ENCODE peak calls at places on chromosomes 11 and 22, in five cellular contexts. I is sigmoid colon, B is PC-3, O is coronary artery, N is neural progenitor cell. D is an unnamed sample.

GRCh38 chr22:37481347-37481907 is 4.8 kb downstream of the MFNG start:
- DNase-seq in I (no peak), B (no peak), O (no peak), N (no peak), D (no peak)

GRCh38 chr11:44408141-44408540 is 98.2 kb upstream of the ALX4 start:
- DNase-seq in I (no peak), B (no peak), O (no peak), N (no peak), D (no peak)

GRCh38 chr11:34263462-34264186 is 94.2 kb downstream of the ABTB2 start:
- DNase-seq in I (peak), B (peak), O (no peak), N (no peak), D (peak)

GRCh38 chr11:1262172-1263006 is 39.5 kb downstream of the MUC5B start:
- DNase-seq in I (peak), B (peak), O (peak), N (peak), D (peak)

GRCh38 chr11:111531687-111532364 is 8.7 kb upstream of the LAYN start:
- DNase-seq in I (no peak), B (peak), O (no peak), N (no peak), D (peak)

GRCh38 chr11:70371241-70371640 is 27.1 kb upstream of the CTTN start:
- DNase-seq in I (no peak), B (no peak), O (no peak), N (no peak), D (no peak)

GRCh38 chr22:38751422-38752346 is 4.1 kb downstream of the SUN2 start:
- DNase-seq in I (no peak), B (no peak), O (no peak), N (no peak), D (no peak)

GRCh38 chr11:79139900-79140299 is 300.9 kb downstream of the TENM4 start:
- DNase-seq in I (no peak), B (no peak), O (no peak), N (peak), D (no peak)

GRCh38 chr11:108818971-108819370 is 154.1 kb downstream of the DDX10 start:
- DNase-seq in I (no peak), B (no peak), O (no peak), N (no peak), D (no peak)

GRCh38 chr11:64437426-64437825 is 78.5 kb downstream of the RPS6KA4 start:
- DNase-seq in I (peak), B (no peak), O (no peak), N (no peak), D (peak)

GRCh38 chr22:42841444-42841843 is 15.6 kb downstream of the ARFGAP3 start:
- DNase-seq in I (no peak), B (no peak), O (no peak), N (no peak), D (no peak)

DNA sequence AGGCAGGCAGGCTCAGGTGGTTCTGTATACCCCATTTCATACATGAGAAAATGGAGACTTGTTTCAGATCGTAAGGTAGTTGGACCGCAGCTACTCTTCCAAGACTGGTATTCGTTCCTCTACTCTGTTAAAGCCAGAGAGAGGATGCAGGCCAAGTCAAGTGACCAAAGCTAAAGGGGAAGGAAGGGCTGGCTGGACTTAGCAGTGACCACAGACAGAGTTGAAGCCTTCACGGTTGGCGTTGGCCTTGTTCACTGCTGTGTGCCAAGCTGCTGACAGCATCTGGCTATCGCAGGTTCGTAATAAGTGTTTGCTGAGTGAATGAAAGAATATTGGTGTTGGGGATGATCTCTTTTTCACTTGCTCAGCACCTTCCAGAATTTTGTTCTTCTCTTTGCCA is 64.2 kb downstream of the PTPRJ start:
- DNase-seq in I (no peak), B (no peak), O (no peak), N (no peak), D (no peak)
- H3K27ac ChIP-seq in I (peak), B (no peak), O (no peak), N (no peak), D (no peak)

GRCh38 chr22:46776486-46776826 is 14.0 kb downstream of the TBC1D22A start:
- DNase-seq in I (no peak), B (no peak), O (no peak), N (no peak), D (no peak)

GRCh38 chr22:46776876-46777608 is 14.6 kb downstream of the TBC1D22A start:
- DNase-seq in I (no peak), B (no peak), O (no peak), N (no peak), D (no peak)

GRCh38 chr22:46779023-46779422 is 16.6 kb downstream of the TBC1D22A start:
- DNase-seq in I (no peak), B (no peak), O (no peak), N (no peak), D (no peak)

GRCh38 chr22:46775789-46776485 is 13.5 kb downstream of the TBC1D22A start:
- DNase-seq in I (no peak), B (no peak), O (no peak), N (no peak), D (no peak)

GRCh38 chr22:46777609-46777970 is 15.1 kb downstream of the TBC1D22A start:
- DNase-seq in I (no peak), B (no peak), O (no peak), N (no peak), D (no peak)
- H3K4me3 ChIP-seq in I (no peak), B (no peak), O (no peak), N (no peak), D (no peak)

GRCh38 chr11:126173257-126173656 is 38.2 kb downstream of the RPUSD4 start:
- DNase-seq in I (no peak), B (no peak), O (no peak), N (no peak), D (no peak)
- H3K27ac ChIP-seq in I (no peak), B (no peak), O (no peak), N (no peak), D (no peak)

DNA sequence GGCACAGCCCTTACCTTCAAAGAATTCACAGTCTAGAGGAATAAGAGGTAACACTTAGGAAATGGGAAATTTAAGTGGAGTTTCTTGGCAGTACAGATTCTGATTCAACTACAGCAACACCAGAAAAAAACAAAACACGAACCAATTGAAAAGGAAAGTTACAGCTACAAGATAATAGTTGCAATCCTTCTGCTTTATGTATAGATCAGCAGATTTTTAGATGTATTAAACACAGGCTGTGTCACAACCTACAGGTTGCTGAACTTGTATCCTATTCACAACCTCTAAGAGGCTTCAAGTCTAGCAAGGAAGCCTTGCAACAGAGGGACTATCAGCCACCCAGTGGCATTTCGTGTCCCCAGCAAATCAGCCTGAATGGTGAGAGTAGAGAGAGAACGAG is 43.8 kb upstream of the CHST1 start:
- DNase-seq in I (no peak), B (no peak), O (no peak), N (no peak), D (no peak)
- H3K4me3 ChIP-seq in I (no peak), B (no peak), O (no peak), N (no peak), D (no peak)

GRCh38 chr11:66189031-66189745 is 79.3 kb upstream of the RAB1B start:
- DNase-seq in I (no peak), B (peak), O (no peak), N (no peak), D (no peak)

GRCh38 chr11:66188580-66188979 is 79.9 kb upstream of the RAB1B start:
- DNase-seq in I (no peak), B (peak), O (no peak), N (no peak), D (no peak)

GRCh38 chr11:66195867-66196266 is 72.6 kb upstream of the RAB1B start:
- DNase-seq in I (no peak), B (no peak), O (peak), N (no peak), D (no peak)

GRCh38 chr11:66190776-66191175 is 77.7 kb upstream of the RAB1B start:
- DNase-seq in I (no peak), B (no peak), O (no peak), N (no peak), D (no peak)

GRCh38 chr11:66192181-66192888 is 76.1 kb upstream of the RAB1B start:
- DNase-seq in I (no peak), B (no peak), O (no peak), N (no peak), D (no peak)
- H3K27ac ChIP-seq in I (no peak), B (no peak), O (no peak), N (no peak), D (no peak)

DNA sequence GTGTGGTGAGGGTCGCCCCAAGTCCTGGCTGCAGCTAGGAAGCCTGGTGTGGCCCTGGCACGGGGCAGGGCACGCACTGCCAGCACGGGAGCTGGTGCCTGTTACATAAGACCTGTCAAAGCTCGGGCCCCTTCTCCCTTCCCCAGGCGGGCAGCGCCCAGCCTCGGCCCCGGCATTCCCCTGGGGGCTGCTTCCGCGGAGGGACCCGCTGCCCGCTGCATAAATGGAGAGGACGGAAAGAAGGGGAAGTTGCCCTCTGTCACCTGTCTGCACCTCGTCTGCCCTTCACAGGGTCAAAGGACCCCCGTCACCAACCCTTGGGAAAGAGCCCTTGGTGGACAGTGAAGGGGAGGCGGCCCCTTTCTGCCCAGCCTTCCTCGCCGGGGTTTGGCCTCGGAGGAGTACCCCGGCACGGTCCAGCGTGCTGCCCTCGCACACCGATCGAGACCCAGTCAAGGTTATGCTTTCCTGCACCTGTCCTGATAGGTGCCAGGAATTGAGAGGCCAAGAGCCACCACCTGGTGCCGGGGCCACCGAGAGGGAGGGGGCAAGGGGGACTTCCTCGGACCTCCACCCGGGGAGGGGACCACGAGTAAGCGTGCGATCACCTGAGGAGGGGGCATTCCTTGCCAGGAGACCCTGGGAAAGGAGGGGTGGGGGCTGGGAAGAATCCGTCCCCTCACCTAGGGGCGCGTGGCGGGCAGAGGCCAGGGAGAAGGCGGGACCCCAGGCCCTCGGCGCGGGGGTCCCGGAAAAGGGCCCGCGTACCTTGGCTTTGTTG is 16.8 kb upstream of the MFRP start:
- DNase-seq in I (no peak), B (no peak), O (no peak), N (no peak), D (peak)
- H3K4me3 ChIP-seq in I (peak), B (no peak), O (peak), N (peak), D (peak)

GRCh38 chr22:41542224-41542623 is 2.0 kb downstream of the POLR3H start:
- DNase-seq in I (no peak), B (no peak), O (no peak), N (no peak), D (no peak)
- H3K27ac ChIP-seq in I (peak), B (no peak), O (no peak), N (no peak), D (no peak)

GRCh38 chr11:75767793-75768111 is 826 bp upstream of the DGAT2 start:
- DNase-seq in I (no peak), B (no peak), O (no peak), N (no peak), D (no peak)
- H3K4me3 ChIP-seq in I (peak), B (peak), O (peak), N (no peak), D (no peak)

DNA sequence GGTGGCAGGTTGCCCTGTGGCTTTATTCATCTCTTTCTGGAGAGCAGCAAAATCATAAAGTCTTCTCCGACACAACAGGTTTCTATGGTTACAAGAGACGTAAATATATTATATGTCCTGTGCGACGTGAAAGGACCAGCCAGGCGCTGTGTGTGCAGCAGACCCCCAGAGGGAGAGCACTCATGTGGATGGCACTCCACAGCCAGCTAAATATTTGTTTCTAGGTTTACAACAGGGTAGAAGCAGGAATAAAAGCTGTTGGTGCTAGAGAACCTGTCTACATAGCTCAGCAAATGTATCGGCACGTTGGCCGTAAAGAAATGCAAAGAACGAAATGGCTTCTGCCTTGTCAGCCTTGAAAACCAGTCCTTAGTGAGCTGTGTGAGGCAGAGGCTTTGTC is 133.8 kb upstream of the PITPNB start:
- DNase-seq in I (no peak), B (no peak), O (no peak), N (peak), D (no peak)
- H3K27ac ChIP-seq in I (no peak), B (no peak), O (no peak), N (peak), D (peak)

GRCh38 chr22:30502911-30503310 is 2.6 kb downstream of the SEC14L4 start:
- DNase-seq in I (no peak), B (no peak), O (no peak), N (no peak), D (no peak)

GRCh38 chr22:30503551-30503950 is 1.9 kb downstream of the SEC14L4 start:
- DNase-seq in I (no peak), B (no peak), O (no peak), N (no peak), D (no peak)

GRCh38 chr22:30507670-30508069 is 2.2 kb upstream of the SEC14L4 start:
- DNase-seq in I (no peak), B (no peak), O (no peak), N (no peak), D (no peak)

GRCh38 chr22:30502153-30502552 is 3.3 kb downstream of the SEC14L4 start:
- DNase-seq in I (no peak), B (no peak), O (no peak), N (no peak), D (no peak)

DNA sequence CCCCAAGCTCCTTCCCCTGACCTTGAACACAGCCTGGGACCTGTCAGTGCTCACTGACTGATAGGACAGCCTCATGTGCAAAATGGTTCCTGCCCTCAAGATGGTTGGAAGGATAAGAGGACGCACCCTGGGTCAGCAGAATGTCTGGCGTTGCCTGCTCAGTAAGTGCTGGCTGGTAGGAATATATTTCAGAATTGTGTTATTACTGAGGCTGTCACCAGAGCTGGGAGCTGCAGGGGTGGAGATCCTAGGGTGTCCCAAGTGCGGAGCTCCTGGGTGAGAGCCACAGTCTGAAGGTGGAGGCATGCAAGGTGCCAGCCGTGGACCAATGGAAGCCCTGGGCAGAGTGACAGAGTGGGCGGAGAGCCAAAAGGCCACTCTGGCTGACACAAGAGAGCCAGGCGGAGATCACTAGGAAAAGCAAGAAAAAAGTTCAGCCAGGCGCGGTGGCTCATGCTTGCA is 1.0 kb upstream of the SEC14L4 start:
- DNase-seq in I (no peak), B (no peak), O (no peak), N (no peak), D (no peak)
- H3K4me3 ChIP-seq in I (no peak), B (no peak), O (no peak), N (no peak), D (no peak)